ENCODE peak calls at places on chromosome 17, in eight cellular contexts. One of them, this sample, is unnamed.

GRCh38 chr17:28426081-28426519 is 20.1 kb upstream of the SLC46A1 start:
- DNase-seq in transverse colon: peak; percentile 27
- DNase-seq in thyroid gland: no peak
- DNase-seq in stomach: peak; percentile 37
- DNase-seq in body of pancreas: no peak
- DNase-seq in testis: no peak
- DNase-seq in HCT116: no peak
- DNase-seq in adrenal gland: no peak
- DNase-seq in this sample: no peak

GRCh38 chr17:51850206-51850605 is 308.3 kb downstream of the CA10 start:
- DNase-seq in body of pancreas: no peak
- DNase-seq in thyroid gland: no peak
- DNase-seq in stomach: no peak
- DNase-seq in testis: no peak
- DNase-seq in adrenal gland: no peak
- DNase-seq in HCT116: no peak
- DNase-seq in transverse colon: no peak
- DNase-seq in this sample: no peak

GRCh38 chr17:75130632-75131277 is 787 bp downstream of the NT5C start:
- DNase-seq in thyroid gland: peak; percentile 62
- DNase-seq in stomach: peak; percentile 47
- DNase-seq in adrenal gland: peak; percentile 55
- DNase-seq in transverse colon: peak; percentile 62
- DNase-seq in HCT116: peak; percentile 69
- DNase-seq in body of pancreas: peak; percentile 46
- DNase-seq in testis: peak; percentile 60
- DNase-seq in this sample: peak; percentile 71

GRCh38 chr17:57489321-57489720 is 233.0 kb downstream of the MSI2 start:
- DNase-seq in adrenal gland: no peak
- DNase-seq in body of pancreas: no peak
- DNase-seq in thyroid gland: no peak
- DNase-seq in testis: no peak
- DNase-seq in transverse colon: no peak
- DNase-seq in stomach: no peak
- DNase-seq in HCT116: no peak
- DNase-seq in this sample: no peak

GRCh38 chr17:43814714-43815113 is 18.2 kb downstream of the MPP3 start:
- DNase-seq in transverse colon: no peak
- DNase-seq in stomach: no peak
- DNase-seq in HCT116: no peak
- DNase-seq in body of pancreas: no peak
- DNase-seq in adrenal gland: no peak
- DNase-seq in thyroid gland: no peak
- DNase-seq in testis: no peak
- DNase-seq in this sample: no peak

GRCh38 chr17:31499771-31500554 is 108.5 kb downstream of the RAB11FIP4 start:
- DNase-seq in transverse colon: peak; percentile 36
- DNase-seq in testis: peak; percentile 57
- DNase-seq in stomach: peak; percentile 70
- DNase-seq in body of pancreas: peak; percentile 71
- DNase-seq in HCT116: peak; percentile 42
- DNase-seq in adrenal gland: peak; percentile 31
- DNase-seq in thyroid gland: peak; percentile 98
- DNase-seq in this sample: no peak

GRCh38 chr17:74790206-74791066 is 14.3 kb upstream of the NAT9 start:
- DNase-seq in testis: no peak
- DNase-seq in stomach: no peak
- DNase-seq in HCT116: no peak
- DNase-seq in thyroid gland: no peak
- DNase-seq in transverse colon: no peak
- DNase-seq in adrenal gland: no peak
- DNase-seq in body of pancreas: no peak
- DNase-seq in this sample: no peak

GRCh38 chr17:27808629-27809028 is 8.3 kb upstream of the NOS2 start:
- DNase-seq in adrenal gland: no peak
- DNase-seq in body of pancreas: no peak
- DNase-seq in transverse colon: no peak
- DNase-seq in stomach: no peak
- DNase-seq in testis: no peak
- DNase-seq in thyroid gland: no peak
- DNase-seq in HCT116: no peak
- DNase-seq in this sample: no peak

DNA sequence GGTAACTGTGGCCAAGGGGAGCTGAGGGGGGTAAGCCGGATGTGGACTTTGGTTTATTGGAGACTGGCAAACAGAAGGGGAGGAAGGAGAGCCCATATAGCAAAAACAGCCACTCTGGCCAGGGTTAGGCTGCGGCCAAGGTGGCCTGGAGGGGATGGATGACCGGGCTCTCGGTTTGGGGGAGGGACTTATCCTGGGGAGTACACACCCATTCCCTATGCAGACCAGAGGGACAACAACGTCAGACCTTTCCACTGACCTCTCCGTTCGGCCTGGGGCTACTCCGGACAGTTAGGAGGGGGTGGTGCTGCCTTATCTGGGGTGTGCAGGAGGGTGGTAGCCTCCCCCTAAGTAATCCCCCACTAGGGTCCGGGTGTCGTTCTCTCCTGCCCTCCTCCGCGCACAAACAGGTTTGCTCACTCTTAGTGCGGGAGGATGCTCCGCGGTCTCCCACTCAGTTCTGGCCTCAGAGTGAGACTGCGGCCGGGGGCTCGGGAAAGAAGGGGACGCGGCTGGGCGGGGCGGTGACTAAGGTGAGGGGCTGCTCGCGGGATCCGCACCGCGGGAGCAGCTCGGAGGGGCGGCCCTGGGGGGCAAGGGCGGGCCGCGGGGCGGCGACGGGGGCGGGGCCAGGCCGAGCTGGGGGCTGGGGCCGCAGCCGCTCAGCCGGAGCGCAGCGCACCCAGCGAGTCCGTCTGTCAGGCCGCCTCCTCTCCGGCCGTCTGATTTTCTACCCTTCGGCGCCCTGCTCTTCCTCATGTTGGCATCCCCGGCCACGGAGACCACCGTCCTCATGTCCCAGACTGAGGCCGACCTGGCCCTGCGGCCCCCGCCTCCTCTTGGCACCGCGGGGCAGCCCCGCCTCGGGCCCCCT is at the start of gene WNK4:
- DNase-seq in thyroid gland: no peak
- DNase-seq in testis: no peak
- DNase-seq in HCT116: no peak
- DNase-seq in stomach: peak; percentile 35
- DNase-seq in adrenal gland: no peak
- DNase-seq in body of pancreas: no peak
- DNase-seq in transverse colon: peak; percentile 77
- DNase-seq in this sample: peak; percentile 25
- TF ChIP-seq POLR2A in thyroid gland: no peak
- TF ChIP-seq POLR2A in testis: no peak
- TF ChIP-seq POLR2A in HCT116: no peak
- TF ChIP-seq POLR2A in stomach: no peak
- TF ChIP-seq POLR2A in adrenal gland: no peak
- TF ChIP-seq POLR2A in body of pancreas: peak; percentile 14
- TF ChIP-seq POLR2A in transverse colon: peak; percentile 75
- TF ChIP-seq POLR2A in this sample: no peak

GRCh38 chr17:1365445-1366039 is 34.5 kb downstream of the YWHAE start:
- DNase-seq in adrenal gland: peak; percentile 53
- DNase-seq in thyroid gland: peak; percentile 47
- DNase-seq in body of pancreas: peak; percentile 78
- DNase-seq in testis: peak; percentile 68
- DNase-seq in HCT116: peak; percentile 59
- DNase-seq in stomach: peak; percentile 63
- DNase-seq in transverse colon: peak; percentile 63
- DNase-seq in this sample: peak; percentile 89

GRCh38 chr17:1366234-1366633 is 33.8 kb downstream of the YWHAE start:
- DNase-seq in body of pancreas: no peak
- DNase-seq in transverse colon: no peak
- DNase-seq in testis: no peak
- DNase-seq in stomach: no peak
- DNase-seq in HCT116: no peak
- DNase-seq in adrenal gland: no peak
- DNase-seq in thyroid gland: no peak
- DNase-seq in this sample: no peak

GRCh38 chr17:1362964-1363363 is 37.1 kb downstream of the YWHAE start:
- DNase-seq in thyroid gland: no peak
- DNase-seq in HCT116: no peak
- DNase-seq in transverse colon: peak; percentile 42
- DNase-seq in body of pancreas: peak; percentile 41
- DNase-seq in stomach: no peak
- DNase-seq in adrenal gland: peak; percentile 31
- DNase-seq in testis: peak; percentile 49
- DNase-seq in this sample: peak; percentile 15

GRCh38 chr17:1360975-1361374 is 39.0 kb downstream of the YWHAE start:
- DNase-seq in thyroid gland: no peak
- DNase-seq in adrenal gland: no peak
- DNase-seq in HCT116: no peak
- DNase-seq in testis: no peak
- DNase-seq in stomach: no peak
- DNase-seq in transverse colon: no peak
- DNase-seq in body of pancreas: no peak
- DNase-seq in this sample: no peak

DNA sequence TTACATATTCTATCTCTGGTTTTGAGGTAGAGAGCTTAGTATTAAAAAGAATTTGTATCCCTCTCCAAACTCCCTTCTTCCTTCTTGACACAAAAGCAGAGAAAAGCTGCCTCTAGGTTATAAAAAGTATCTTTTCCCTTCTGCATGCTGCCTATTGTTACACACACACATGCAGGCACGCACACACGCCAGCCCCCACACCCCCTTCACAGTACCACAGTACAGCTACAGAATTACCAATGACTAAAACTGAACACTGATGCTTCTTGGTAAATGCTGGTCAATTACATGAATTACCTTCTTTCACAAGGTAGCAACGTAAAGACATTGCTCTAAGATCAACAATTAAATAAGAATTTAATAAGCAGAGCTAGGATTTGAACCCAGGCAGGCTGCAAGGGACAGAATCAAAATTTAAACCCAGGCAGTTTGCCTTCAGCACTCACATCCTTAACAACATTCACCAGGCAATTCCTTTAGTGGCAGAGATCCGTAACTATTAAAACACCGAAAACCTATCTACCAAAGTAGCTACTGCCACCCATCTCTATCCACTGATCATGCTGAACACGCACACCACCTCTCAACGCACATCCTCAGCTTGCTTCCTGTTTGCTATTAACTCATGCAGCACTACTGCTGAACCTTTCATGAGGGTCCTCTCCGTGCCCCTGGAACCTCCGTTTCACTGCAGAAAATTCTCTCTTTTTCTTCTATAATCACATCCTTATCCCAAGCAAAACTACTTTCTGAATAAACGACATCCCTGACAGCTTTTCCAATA is 37.8 kb downstream of the YWHAE start:
- DNase-seq in thyroid gland: no peak
- DNase-seq in adrenal gland: no peak
- DNase-seq in body of pancreas: no peak
- DNase-seq in testis: peak; percentile 62
- DNase-seq in transverse colon: no peak
- DNase-seq in HCT116: no peak
- DNase-seq in stomach: no peak
- DNase-seq in this sample: no peak
- TF ChIP-seq POLR2A in thyroid gland: no peak
- TF ChIP-seq POLR2A in adrenal gland: no peak
- TF ChIP-seq POLR2A in body of pancreas: no peak
- TF ChIP-seq POLR2A in testis: no peak
- TF ChIP-seq POLR2A in transverse colon: no peak
- TF ChIP-seq POLR2A in HCT116: no peak
- TF ChIP-seq POLR2A in stomach: no peak
- TF ChIP-seq POLR2A in this sample: no peak

GRCh38 chr17:7403043-7403901 is 625 bp downstream of the TMEM256 start:
- DNase-seq in transverse colon: peak; percentile 75
- DNase-seq in adrenal gland: no peak
- DNase-seq in HCT116: peak; percentile 62
- DNase-seq in stomach: peak; percentile 33
- DNase-seq in body of pancreas: peak; percentile 53
- DNase-seq in thyroid gland: no peak
- DNase-seq in testis: peak; percentile 59
- DNase-seq in this sample: peak; percentile 73

GRCh38 chr17:7405882-7406825 is 1.5 kb upstream of the NLGN2 start:
- DNase-seq in stomach: no peak
- DNase-seq in thyroid gland: no peak
- DNase-seq in HCT116: no peak
- DNase-seq in transverse colon: no peak
- DNase-seq in body of pancreas: no peak
- DNase-seq in adrenal gland: no peak
- DNase-seq in testis: no peak
- DNase-seq in this sample: no peak

GRCh38 chr17:7405413-7405881 is 1.6 kb upstream of the TMEM256 start:
- DNase-seq in adrenal gland: peak; percentile 31
- DNase-seq in transverse colon: no peak
- DNase-seq in testis: no peak
- DNase-seq in stomach: no peak
- DNase-seq in HCT116: no peak
- DNase-seq in thyroid gland: no peak
- DNase-seq in body of pancreas: no peak
- DNase-seq in this sample: no peak

GRCh38 chr17:7403902-7404736 is at the start of gene TMEM256:
- DNase-seq in adrenal gland: peak; percentile 99
- DNase-seq in body of pancreas: peak; percentile 99
- DNase-seq in testis: peak; percentile 100
- DNase-seq in thyroid gland: peak; percentile 99
- DNase-seq in transverse colon: peak; percentile 99
- DNase-seq in stomach: peak; percentile 99
- DNase-seq in HCT116: peak; percentile 98
- DNase-seq in this sample: peak; percentile 99

DNA sequence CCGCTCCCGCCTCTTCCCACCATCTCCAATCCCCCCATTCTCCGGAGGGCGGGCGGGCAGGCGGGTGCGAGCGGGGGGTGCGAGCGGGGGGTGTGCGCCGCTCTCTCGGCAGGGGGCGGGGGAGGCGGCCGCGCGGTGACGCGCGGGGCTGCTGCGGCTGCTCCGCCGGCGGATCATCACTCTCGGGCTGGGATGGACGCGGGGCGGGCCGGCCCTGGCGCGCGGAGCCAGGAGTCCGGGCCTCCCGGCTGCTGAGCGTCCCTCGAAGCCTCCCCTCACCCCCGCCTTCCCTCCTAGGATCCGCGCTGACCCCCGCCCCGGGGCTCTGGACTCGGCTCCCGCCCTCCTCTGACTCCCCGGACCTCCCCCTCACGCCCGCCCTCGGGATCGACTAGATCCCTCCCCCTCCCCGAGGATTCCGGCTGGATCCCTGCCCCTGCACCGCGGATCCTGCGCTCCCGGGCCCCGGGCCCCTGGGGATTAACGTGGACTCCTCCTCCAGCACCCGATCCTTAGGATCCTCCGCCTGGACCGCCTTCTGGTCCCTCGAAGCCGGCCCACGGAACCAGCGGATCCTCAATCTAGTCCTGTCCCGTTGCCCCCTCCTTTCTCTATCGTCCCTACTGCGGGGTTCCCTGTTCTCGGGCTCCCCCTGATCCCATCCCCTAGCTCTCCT is 978 bp upstream of the TMEM256 start:
- DNase-seq in testis: peak; percentile 57
- DNase-seq in thyroid gland: peak; percentile 41
- DNase-seq in HCT116: no peak
- DNase-seq in body of pancreas: peak; percentile 39
- DNase-seq in stomach: peak; percentile 60
- DNase-seq in adrenal gland: peak; percentile 71
- DNase-seq in transverse colon: no peak
- DNase-seq in this sample: peak; percentile 92
- TF ChIP-seq POLR2A in testis: no peak
- TF ChIP-seq POLR2A in thyroid gland: no peak
- TF ChIP-seq POLR2A in HCT116: peak; percentile 49
- TF ChIP-seq POLR2A in body of pancreas: peak; percentile 12
- TF ChIP-seq POLR2A in stomach: no peak
- TF ChIP-seq POLR2A in adrenal gland: peak; percentile 61
- TF ChIP-seq POLR2A in transverse colon: peak; percentile 39
- TF ChIP-seq POLR2A in this sample: no peak

GRCh38 chr17:38869647-38870258 is at the start of gene LASP1:
- DNase-seq in transverse colon: peak; percentile 93
- DNase-seq in HCT116: no peak
- DNase-seq in body of pancreas: peak; percentile 90
- DNase-seq in adrenal gland: peak; percentile 85
- DNase-seq in thyroid gland: peak; percentile 87
- DNase-seq in stomach: peak; percentile 92
- DNase-seq in testis: peak; percentile 92
- DNase-seq in this sample: peak; percentile 92

GRCh38 chr17:38867179-38867994 is 2.5 kb upstream of the LASP1 start:
- DNase-seq in testis: peak; percentile 73
- DNase-seq in adrenal gland: peak; percentile 55
- DNase-seq in stomach: peak; percentile 46
- DNase-seq in HCT116: no peak
- DNase-seq in thyroid gland: no peak
- DNase-seq in body of pancreas: peak; percentile 80
- DNase-seq in transverse colon: peak; percentile 57
- DNase-seq in this sample: peak; percentile 93

GRCh38 chr17:38868095-38868967 is 1.5 kb upstream of the LASP1 start:
- DNase-seq in transverse colon: peak; percentile 56
- DNase-seq in thyroid gland: no peak
- DNase-seq in stomach: peak; percentile 44
- DNase-seq in HCT116: no peak
- DNase-seq in body of pancreas: peak; percentile 56
- DNase-seq in adrenal gland: peak; percentile 52
- DNase-seq in testis: peak; percentile 35
- DNase-seq in this sample: peak; percentile 66

GRCh38 chr17:38870259-38871165 is 654 bp downstream of the LASP1 start:
- DNase-seq in adrenal gland: peak; percentile 76
- DNase-seq in HCT116: no peak
- DNase-seq in testis: peak; percentile 83
- DNase-seq in thyroid gland: peak; percentile 77
- DNase-seq in transverse colon: peak; percentile 83
- DNase-seq in stomach: peak; percentile 75
- DNase-seq in body of pancreas: peak; percentile 80
- DNase-seq in this sample: peak; percentile 79

DNA sequence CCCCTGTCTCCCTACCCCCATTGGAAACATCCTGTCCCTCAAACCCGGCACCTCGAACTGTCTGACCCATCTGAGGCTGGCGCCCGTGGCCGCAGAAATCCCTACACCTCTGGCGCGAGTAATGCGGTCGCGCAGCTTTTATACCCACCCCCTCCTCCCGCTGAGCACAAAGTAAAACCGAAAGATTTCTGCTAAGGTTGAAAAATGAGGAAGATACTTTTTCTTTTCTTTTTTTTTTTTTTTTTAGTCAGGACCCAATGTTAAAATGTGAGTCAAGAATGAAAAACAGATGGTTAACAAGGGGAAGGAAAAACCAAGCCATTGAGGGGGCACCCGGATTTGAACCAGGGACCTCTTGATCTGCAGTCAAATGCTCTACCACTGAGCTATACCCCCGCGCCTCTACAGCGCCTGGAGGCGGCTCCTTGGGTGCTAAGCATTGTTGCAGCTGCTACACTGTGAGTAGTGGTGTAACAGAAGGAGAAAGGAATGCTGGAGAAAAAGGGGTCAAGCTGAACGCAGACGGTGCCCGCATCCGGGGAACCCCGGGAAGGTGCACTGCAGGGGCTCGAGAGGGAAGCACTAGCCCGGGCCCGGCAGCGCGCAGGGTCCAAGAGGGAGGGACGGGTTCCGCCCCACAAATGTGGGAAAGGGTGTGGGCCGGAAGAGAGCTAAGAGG is 751 bp upstream of the LASP1 start:
- DNase-seq in stomach: peak; percentile 94
- DNase-seq in transverse colon: peak; percentile 94
- DNase-seq in testis: peak; percentile 95
- DNase-seq in HCT116: peak; percentile 79
- DNase-seq in thyroid gland: peak; percentile 91
- DNase-seq in body of pancreas: peak; percentile 95
- DNase-seq in adrenal gland: peak; percentile 87
- DNase-seq in this sample: peak; percentile 94
- TF ChIP-seq POLR2A in stomach: no peak
- TF ChIP-seq POLR2A in transverse colon: peak; percentile 41
- TF ChIP-seq POLR2A in testis: no peak
- TF ChIP-seq POLR2A in HCT116: no peak
- TF ChIP-seq POLR2A in thyroid gland: no peak
- TF ChIP-seq POLR2A in body of pancreas: no peak
- TF ChIP-seq POLR2A in adrenal gland: peak; percentile 61
- TF ChIP-seq POLR2A in this sample: no peak

This sample was measured in erythroblast.